ENCODE peak calls at places on chromosomes 6 and 20, in five cellular contexts. V is HCT116, X is OCI-LY7, R is SK-N-SH, W is neural progenitor cell. U is an unnamed sample. For H3K79me2, the result is how much of the 10 kb centered on the place peaks cover.

GRCh38 chr6:156269751-156270369 is 507.3 kb upstream of the ARID1B start:
- DNase-seq in V (no peak), X (no peak), R (no peak), W (no peak), U (no peak)

GRCh38 chr20:47236639-47236900 is 119.9 kb downstream of the ZMYND8 start:
- DNase-seq in V (no peak), X (no peak), R (no peak), W (no peak), U (no peak)

GRCh38 chr6:134316733-134317431 is 1.0 kb downstream of the SGK1 start:
- DNase-seq in V (no peak), X (no peak), R (peak), W (peak), U (no peak)

GRCh38 chr20:60900581-60900980 is 351.5 kb upstream of the CDH4 start:
- DNase-seq in V (no peak), X (no peak), R (no peak), W (no peak), U (no peak)

GRCh38 chr20:5393218-5393870 is 76.6 kb upstream of the PROKR2 start:
- DNase-seq in V (no peak), X (no peak), R (peak), W (peak), U (no peak)

GRCh38 chr6:169141706-169142705 is 111.6 kb downstream of the THBS2 start:
- DNase-seq in V (no peak), X (no peak), R (no peak), W (no peak), U (no peak)

GRCh38 chr6:84512396-84512795 is 252.0 kb downstream of the TBX18 start:
- DNase-seq in V (no peak), X (no peak), R (no peak), W (no peak), U (no peak)

GRCh38 chr6:67880939-67881705 is 754.0 kb upstream of the ADGRB3 start:
- DNase-seq in V (no peak), X (no peak), R (no peak), W (no peak), U (no peak)

GRCh38 chr6:158744986-158745430 is 74.2 kb downstream of the EZR start:
- DNase-seq in V (no peak), X (no peak), R (peak), W (no peak), U (no peak)

GRCh38 chr6:20168668-20169633 is 43.3 kb downstream of the MBOAT1 start:
- DNase-seq in V (no peak), X (no peak), R (no peak), W (no peak), U (no peak)

GRCh38 chr6:44004625-44005506 is 122.4 kb downstream of the MRPL14 start:
- DNase-seq in V (no peak), X (peak), R (peak), W (no peak), U (no peak)

GRCh38 chr20:24917797-24918578 is 31.1 kb upstream of the CST7 start:
- DNase-seq in V (peak), X (peak), R (peak), W (peak), U (peak)

GRCh38 chr6:148146717-148147116 is 195.9 kb upstream of the SASH1 start:
- DNase-seq in V (peak), X (peak), R (no peak), W (no peak), U (no peak)

GRCh38 chr20:57620999-57621398 is 773 bp upstream of the ZBP1 start:
- DNase-seq in V (no peak), X (peak), R (no peak), W (no peak), U (no peak)

GRCh38 chr20:768426-768978 is at the start of gene SLC52A3:
- DNase-seq in V (peak), X (no peak), R (no peak), W (peak), U (peak)

GRCh38 chr6:116596815-116597214 is 19.5 kb upstream of the RSPH4A start:
- DNase-seq in V (no peak), X (no peak), R (no peak), W (peak), U (peak)

GRCh38 chr6:169722362-169723199 is 1.7 kb downstream of the PHF10 start:
- DNase-seq in V (no peak), X (peak), R (peak), W (peak), U (peak)

GRCh38 chr20:11117808-11118528 is 444.2 kb upstream of the JAG1 start:
- DNase-seq in V (peak), X (no peak), R (no peak), W (no peak), U (peak)

DNA sequence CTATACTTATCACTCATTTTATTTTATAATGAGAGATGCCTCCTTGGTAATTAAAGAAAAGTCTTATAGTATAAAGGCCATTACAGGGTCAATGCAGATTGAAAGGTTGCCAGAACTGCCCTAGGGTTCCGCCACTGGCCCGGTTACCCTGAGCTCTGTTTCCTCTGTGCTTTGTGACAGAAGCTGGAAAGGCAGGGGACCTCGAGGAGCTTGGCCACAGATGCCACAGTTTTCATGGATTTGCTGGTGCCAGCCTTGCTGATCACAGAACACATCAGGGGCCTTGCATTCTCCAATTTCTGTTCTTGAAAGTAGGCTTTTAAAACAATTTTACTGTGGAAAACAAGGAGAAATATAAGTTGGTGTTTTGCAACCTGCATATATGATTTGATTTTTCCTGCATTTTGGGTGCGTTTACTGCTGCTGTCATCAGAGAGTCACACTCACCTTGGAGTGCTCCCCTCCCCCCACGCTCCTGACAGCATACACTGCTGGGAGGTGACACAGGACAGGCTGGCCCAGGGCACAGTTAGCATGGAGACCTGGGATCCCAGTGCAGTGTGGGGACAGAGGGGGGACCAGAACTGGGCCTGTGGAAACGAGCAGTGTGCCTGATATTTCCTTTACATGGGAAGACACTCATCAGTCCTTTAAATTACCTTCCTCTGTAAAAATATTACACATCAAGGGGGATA is 142.8 kb downstream of the CFAP61 start:
- DNase-seq in V (no peak), X (no peak), R (peak), W (no peak), U (no peak)
- H3K79me2 ChIP-seq in V (under half), X (under half), R (under half), W (under half), U (under half)

GRCh38 chr20:16707674-16708073 is 22.2 kb upstream of the SNRPB2 start:
- DNase-seq in V (no peak), X (peak), R (no peak), W (no peak), U (no peak)
- TF ChIP-seq EZH2phosphoT487 in V (no peak), X (no peak), R (no peak), W (no peak), U (no peak)

DNA sequence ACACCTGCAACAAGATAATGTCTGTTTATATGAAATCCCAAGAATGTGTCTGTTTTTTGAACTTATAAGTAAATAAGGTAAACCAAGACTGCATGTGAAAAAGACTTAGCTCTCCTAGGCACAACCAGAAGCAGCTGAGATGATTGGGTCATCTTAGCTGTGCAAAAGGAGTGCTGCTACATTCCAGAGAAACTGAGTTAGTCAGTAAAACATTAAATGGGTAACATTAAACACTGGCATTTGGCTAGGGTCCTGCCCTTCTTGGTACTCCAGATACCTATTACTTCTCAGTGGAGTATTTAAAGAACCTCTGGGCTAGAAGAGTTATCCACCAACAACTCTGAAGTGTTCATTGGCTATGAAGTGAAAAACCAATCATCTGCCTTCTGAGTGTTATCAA is 47.8 kb downstream of the ILRUN start:
- DNase-seq in V (no peak), X (no peak), R (no peak), W (no peak), U (no peak)
- H3K79me2 ChIP-seq in V (half or more), X (half or more), R (under half), W (under half), U (half or more)

GRCh38 chr6:162543221-162543620 is 184.3 kb downstream of the PRKN start:
- DNase-seq in V (no peak), X (no peak), R (no peak), W (peak), U (no peak)

GRCh38 chr6:162541019-162541601 is 186.5 kb downstream of the PRKN start:
- DNase-seq in V (no peak), X (no peak), R (no peak), W (no peak), U (no peak)

GRCh38 chr6:162533009-162533400 is 194.6 kb downstream of the PRKN start:
- DNase-seq in V (no peak), X (no peak), R (no peak), W (no peak), U (no peak)

DNA sequence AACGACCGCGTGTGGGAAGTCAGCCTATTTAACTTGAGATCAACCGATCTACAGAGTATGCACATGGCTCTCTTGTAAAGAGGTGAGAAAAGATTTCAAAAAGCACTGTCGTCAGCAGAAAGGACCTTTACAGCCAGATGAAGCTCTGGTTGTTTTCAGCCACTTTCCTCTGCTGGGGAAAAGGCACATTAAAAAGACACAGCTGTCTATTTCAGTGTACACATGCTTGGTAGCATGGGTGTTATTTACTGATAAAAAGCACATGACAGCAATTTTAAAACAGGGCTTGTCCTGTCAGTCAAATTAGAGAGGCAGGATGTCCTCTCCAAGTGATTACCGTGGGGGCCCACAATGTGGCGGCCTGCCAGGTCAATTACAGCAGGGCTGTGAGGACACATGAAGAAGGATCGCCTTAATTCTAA is 188.9 kb downstream of the PRKN start:
- DNase-seq in V (no peak), X (no peak), R (peak), W (no peak), U (no peak)
- TF ChIP-seq EZH2phosphoT487 in V (no peak), X (no peak), R (no peak), W (no peak), U (no peak)

DNA sequence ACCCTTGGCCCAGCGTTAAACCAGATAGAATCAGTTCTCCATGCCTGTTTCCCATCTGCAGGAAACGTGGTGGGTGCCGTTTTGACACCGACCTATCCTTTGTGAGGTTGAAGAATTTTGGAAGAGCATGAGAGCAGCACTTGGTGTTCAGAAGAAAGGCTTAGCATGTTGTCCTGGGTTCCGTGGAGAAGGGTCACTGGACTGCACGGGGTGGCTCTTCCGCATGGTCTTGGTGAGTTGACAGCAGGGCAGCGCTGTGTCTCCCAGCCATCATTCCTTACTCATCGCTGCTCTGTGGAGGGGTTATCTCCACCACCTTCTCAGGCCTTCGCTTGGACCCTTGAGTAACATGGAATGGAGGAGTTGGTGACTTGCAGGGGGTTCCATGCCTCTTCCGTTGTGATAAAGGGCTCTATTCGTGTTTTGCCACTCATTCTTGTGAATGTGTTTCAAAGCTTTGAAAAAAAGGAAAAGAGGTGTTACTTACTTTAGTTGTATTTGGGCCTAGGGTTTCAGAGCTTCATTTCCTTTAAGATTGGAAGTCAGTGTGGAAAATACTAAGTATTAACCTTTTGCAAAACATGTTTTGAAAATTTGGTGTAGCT is 8.2 kb downstream of the HIVEP1 start:
- DNase-seq in V (no peak), X (no peak), R (no peak), W (no peak), U (no peak)
- H3K79me2 ChIP-seq in V (under half), X (under half), R (half or more), W (half or more), U (half or more)

GRCh38 chr6:4904461-4904860 is 99.4 kb downstream of the RPP40 start:
- DNase-seq in V (no peak), X (no peak), R (no peak), W (no peak), U (peak)
- TF ChIP-seq EZH2phosphoT487 in V (no peak), X (no peak), R (no peak), W (no peak), U (no peak)

U was measured in hepatocyte.